ENCODE peak calls at places on chromosomes 12 and 14, in seven cellular contexts. I, F, Y, J, N, X and L are unnamed samples.

GRCh38 chr14:63993992-63994391 is 141.2 kb downstream of the SYNE2 start:
- DNase-seq in I (no peak), F (peak; percentile 26), Y (no peak), J (no peak), N (no peak), X (no peak), L (no peak)

GRCh38 chr12:52186135-52186840 is 5.5 kb downstream of the KRT80 start:
- DNase-seq in I (no peak), F (peak; percentile 73), Y (no peak), J (no peak), N (no peak), X (no peak), L (no peak)

GRCh38 chr14:34246206-34246605 is 215.8 kb downstream of the SPTSSA start:
- DNase-seq in I (no peak), F (no peak), Y (no peak), J (no peak), N (no peak), X (no peak), L (no peak)

GRCh38 chr12:114902665-114903393 is 218.9 kb upstream of the TBX3 start:
- DNase-seq in I (no peak), F (peak; percentile 84), Y (no peak), J (no peak), N (no peak), X (no peak), L (no peak)

GRCh38 chr12:29238822-29239291 is 89.8 kb downstream of the FAR2 start:
- DNase-seq in I (peak; percentile 10), F (no peak), Y (no peak), J (no peak), N (no peak), X (no peak), L (no peak)

GRCh38 chr12:93733358-93733757 is 56.2 kb downstream of the CRADD start:
- DNase-seq in I (no peak), F (no peak), Y (no peak), J (no peak), N (no peak), X (no peak), L (no peak)

GRCh38 chr12:99918003-99918402 is 66.7 kb downstream of the ANKS1B start:
- DNase-seq in I (no peak), F (no peak), Y (peak; percentile 38), J (no peak), N (no peak), X (no peak), L (no peak)

GRCh38 chr12:64099430-64099829 is 122.7 kb downstream of the KICS2 start:
- DNase-seq in I (no peak), F (peak; percentile 91), Y (no peak), J (no peak), N (no peak), X (peak; percentile 27), L (no peak)

GRCh38 chr12:402127-402456 is 648 bp downstream of the CCDC77 start:
- DNase-seq in I (peak; percentile 67), F (peak; percentile 46), Y (no peak), J (peak; percentile 18), N (no peak), X (no peak), L (no peak)
- TF ChIP-seq CTCF in I (peak; percentile 52), F (peak; percentile 39), Y (no peak), J (no peak), N (no peak), X (peak; percentile 8), L (no peak)

DNA sequence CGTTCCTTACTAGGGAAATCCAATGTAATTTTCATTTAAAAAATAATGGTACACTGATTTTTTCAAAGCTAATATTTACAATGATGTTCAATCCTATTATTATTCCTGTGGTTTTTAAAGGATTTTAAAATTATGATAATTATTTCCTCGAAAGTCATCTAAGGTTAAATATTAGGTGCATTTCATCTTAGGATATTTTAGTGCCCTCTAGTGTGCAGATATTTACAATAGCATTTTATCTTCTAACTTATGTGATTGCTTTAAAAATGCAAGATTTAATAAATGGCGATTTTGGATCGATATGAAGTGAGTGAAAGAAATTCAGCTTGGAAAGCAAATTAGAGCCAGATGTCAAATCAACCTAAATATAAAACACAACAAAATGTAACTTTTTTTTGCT is 293.5 kb downstream of the SLC6A15 start:
- DNase-seq in I (no peak), F (peak; percentile 22), Y (no peak), J (no peak), N (no peak), X (no peak), L (no peak)
- TF ChIP-seq CTCF in I (peak; percentile 42), F (no peak), Y (no peak), J (peak; percentile 18), N (no peak), X (peak; percentile 14), L (peak; percentile 27)

GRCh38 chr14:101074124-101075024 is 170.9 kb upstream of the RTL1 start:
- DNase-seq in I (no peak), F (no peak), Y (peak; percentile 10), J (no peak), N (no peak), X (no peak), L (no peak)

GRCh38 chr14:101073598-101073965 is 170.1 kb upstream of the RTL1 start:
- DNase-seq in I (no peak), F (no peak), Y (peak; percentile 16), J (no peak), N (no peak), X (no peak), L (no peak)

GRCh38 chr14:101072531-101072930 is 169.0 kb upstream of the RTL1 start:
- DNase-seq in I (no peak), F (peak; percentile 30), Y (peak; percentile 7), J (no peak), N (no peak), X (no peak), L (peak; percentile 36)

GRCh38 chr14:101072070-101072469 is 168.5 kb upstream of the RTL1 start:
- DNase-seq in I (no peak), F (no peak), Y (peak; percentile 13), J (no peak), N (no peak), X (no peak), L (no peak)

DNA sequence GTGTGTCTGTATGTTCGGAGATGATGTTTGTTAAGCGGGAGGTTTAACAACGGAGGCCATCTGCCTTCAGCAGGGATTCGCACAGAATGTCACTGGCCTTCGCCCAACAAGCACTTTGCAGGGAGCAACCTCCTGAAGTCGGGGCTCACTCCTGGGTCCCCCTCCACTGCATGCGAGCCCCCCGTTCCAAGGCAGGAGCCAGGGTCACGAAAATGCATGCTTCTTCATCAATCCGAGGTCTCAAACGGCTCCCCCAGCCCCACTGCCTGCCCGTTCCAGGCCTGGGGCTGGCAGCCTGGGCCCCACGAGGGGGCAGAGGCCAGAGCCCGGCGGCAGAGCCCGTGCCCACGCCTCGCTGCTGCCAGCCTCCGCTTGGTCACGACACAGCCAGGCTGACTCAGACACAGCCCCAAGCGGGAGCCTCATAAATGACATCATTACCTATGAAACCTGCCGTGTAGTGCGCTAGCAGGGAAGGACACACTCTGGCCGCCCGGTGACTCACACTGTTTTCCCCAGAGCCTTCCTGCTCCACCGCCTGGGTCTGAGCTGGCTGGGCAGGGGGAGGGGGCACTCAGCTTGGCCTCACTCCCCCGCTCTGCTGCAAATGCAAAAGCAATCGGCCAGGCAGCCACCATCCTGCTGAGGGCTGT is 169.5 kb upstream of the RTL1 start:
- DNase-seq in I (peak; percentile 65), F (peak; percentile 93), Y (peak; percentile 20), J (peak; percentile 67), N (peak; percentile 72), X (peak; percentile 92), L (peak; percentile 61)
- TF ChIP-seq CTCF in I (no peak), F (no peak), Y (no peak), J (no peak), N (no peak), X (no peak), L (no peak)

DNA sequence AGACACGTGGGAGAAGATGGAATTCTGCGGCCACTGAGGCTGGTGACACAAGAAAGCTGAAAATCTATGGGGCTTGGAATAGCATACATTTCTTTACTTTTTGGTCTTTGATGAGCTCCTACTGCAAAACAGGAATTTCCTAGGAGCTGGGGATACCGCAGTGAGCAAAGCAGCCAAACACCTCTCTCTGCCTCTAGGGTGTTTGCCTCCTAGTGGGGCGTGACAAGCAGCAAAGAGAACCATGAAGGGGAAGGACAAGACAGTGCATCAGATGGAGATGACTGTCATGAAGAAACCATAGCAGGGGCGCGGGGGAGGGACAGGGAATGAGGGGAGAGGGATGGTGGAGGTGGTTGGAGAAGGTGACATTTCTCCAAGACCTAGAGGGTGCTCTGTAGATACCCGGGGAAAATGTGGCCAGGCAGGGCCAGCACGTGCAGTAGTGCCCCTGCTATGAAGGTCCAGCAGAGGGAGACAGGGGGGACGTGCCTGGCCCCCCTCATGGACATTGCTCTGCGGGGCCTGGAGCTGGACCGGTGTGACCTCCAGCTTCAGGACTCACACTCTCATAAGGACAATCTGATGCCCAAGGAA is 58.6 kb downstream of the SERPINA3 start:
- DNase-seq in I (no peak), F (no peak), Y (no peak), J (no peak), N (no peak), X (no peak), L (no peak)
- TF ChIP-seq CTCF in I (no peak), F (no peak), Y (no peak), J (no peak), N (no peak), X (no peak), L (no peak)

GRCh38 chr12:124392991-124393790 is 98.3 kb downstream of the RFLNA start:
- DNase-seq in I (peak; percentile 55), F (peak; percentile 92), Y (peak; percentile 90), J (no peak), N (no peak), X (no peak), L (peak; percentile 61)

GRCh38 chr12:124391340-124392261 is 96.7 kb downstream of the RFLNA start:
- DNase-seq in I (no peak), F (no peak), Y (peak; percentile 81), J (no peak), N (peak; percentile 85), X (peak; percentile 29), L (no peak)

GRCh38 chr12:124393831-124394230 is 98.9 kb downstream of the RFLNA start:
- DNase-seq in I (no peak), F (no peak), Y (no peak), J (no peak), N (no peak), X (no peak), L (no peak)

GRCh38 chr12:124390442-124391116 is 95.7 kb downstream of the RFLNA start:
- DNase-seq in I (no peak), F (peak; percentile 74), Y (peak; percentile 78), J (no peak), N (peak; percentile 72), X (peak; percentile 27), L (no peak)

DNA sequence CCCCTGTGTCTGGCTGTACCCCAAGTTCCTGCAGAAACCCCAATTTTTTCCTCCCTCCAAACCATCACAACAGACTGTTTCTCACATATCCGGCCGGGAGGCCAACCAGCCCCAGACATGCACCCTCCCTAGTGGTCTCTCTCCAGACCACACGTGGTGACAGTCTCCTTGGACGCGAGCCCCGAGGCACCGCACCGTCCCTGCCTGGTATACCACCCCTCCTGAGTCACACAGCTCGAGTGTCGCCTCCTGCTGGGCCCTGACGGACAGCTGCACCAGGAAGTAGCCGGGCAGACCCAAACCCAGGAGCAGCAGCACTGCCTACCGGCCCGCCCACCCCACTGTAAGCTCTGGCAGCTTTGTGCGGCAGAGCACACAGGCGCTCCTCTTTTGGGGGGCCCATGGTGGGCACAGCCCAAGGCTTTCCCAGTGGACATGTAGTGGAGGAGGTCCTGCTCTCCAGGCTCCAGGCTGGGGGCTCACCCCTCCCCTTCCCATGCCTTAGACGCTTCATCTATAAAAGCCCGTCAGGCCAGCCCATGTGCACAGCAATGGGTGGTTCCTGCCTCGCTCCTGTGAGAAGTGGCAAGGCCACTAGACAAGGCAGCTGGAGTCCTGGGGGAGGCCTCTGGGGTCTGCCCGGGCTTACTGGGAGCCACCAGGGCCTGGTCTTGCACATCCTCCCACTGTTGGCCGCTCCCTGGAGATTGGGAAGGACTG is 97.5 kb downstream of the RFLNA start:
- DNase-seq in I (peak; percentile 55), F (peak; percentile 51), Y (peak; percentile 51), J (peak; percentile 36), N (peak; percentile 61), X (peak; percentile 55), L (no peak)
- TF ChIP-seq CTCF in I (no peak), F (no peak), Y (no peak), J (peak; percentile 27), N (peak; percentile 26), X (no peak), L (peak; percentile 8)